ENCODE peak calls at places on chromosomes 4 and X, in four cellular contexts. R is epithelial cell of esophagus, U is neural crest cell, Y is testis. W is an unnamed sample.

GRCh38 chr4:110510955-110511544 is 35.1 kb downstream of the ENPEP start:
- DNase-seq in R (peak; percentile 72), U (no peak), Y (no peak), W (peak; percentile 45)

GRCh38 chrX:103404225-103405008 is 28.1 kb downstream of the BEX3 start:
- DNase-seq in R (peak; percentile 54), U (peak; percentile 50), Y (peak; percentile 89), W (peak; percentile 53)

GRCh38 chrX:154441984-154442707 is 1.8 kb upstream of the FAM50A start:
- DNase-seq in R (peak; percentile 80), U (no peak), Y (no peak), W (no peak)

GRCh38 chr4:150867148-150867547 is 147.9 kb downstream of the LRBA start:
- DNase-seq in R (peak; percentile 86), U (peak; percentile 30), Y (peak; percentile 43), W (peak; percentile 71)

GRCh38 chr4:1569461-1570151 is 114.5 kb downstream of the FAM53A start:
- DNase-seq in R (no peak), U (no peak), Y (no peak), W (no peak)

GRCh38 chr4:151227731-151228130 is 49.2 kb upstream of the PRSS48 start:
- DNase-seq in R (peak; percentile 94), U (no peak), Y (peak; percentile 61), W (peak; percentile 81)

GRCh38 chrX:135410861-135411627 is 10.7 kb upstream of the SMIM10L2A start:
- DNase-seq in R (no peak), U (no peak), Y (no peak), W (no peak)

GRCh38 chrX:80216086-80216485 is 201.5 kb downstream of the TBX22 start:
- DNase-seq in R (peak; percentile 73), U (no peak), Y (no peak), W (peak; percentile 46)

GRCh38 chr4:54659213-54660144 is 1.7 kb downstream of the KIT start:
- DNase-seq in R (peak; percentile 19), U (no peak), Y (peak; percentile 23), W (peak; percentile 16)

GRCh38 chr4:14169460-14169859 is 541.9 kb upstream of the BOD1L1 start:
- DNase-seq in R (peak; percentile 39), U (no peak), Y (no peak), W (no peak)

GRCh38 chr4:26267087-26267486 is 53.7 kb upstream of the RBPJ start:
- DNase-seq in R (no peak), U (no peak), Y (peak; percentile 78), W (no peak)

GRCh38 chr4:176800891-176801534 is 8.3 kb upstream of the VEGFC start:
- DNase-seq in R (no peak), U (no peak), Y (no peak), W (no peak)

GRCh38 chr4:28092610-28093009 is 1232.0 kb downstream of the STIM2 start:
- DNase-seq in R (peak; percentile 44), U (no peak), Y (no peak), W (peak; percentile 18)

GRCh38 chr4:6282247-6282646 is 12.6 kb downstream of the WFS1 start:
- DNase-seq in R (no peak), U (no peak), Y (no peak), W (no peak)

GRCh38 chrX:32788936-32789335 is 422.4 kb downstream of the DMD start:
- DNase-seq in R (no peak), U (no peak), Y (no peak), W (no peak)

GRCh38 chr4:75289843-75290616 is 224.2 kb downstream of the RCHY1 start:
- DNase-seq in R (peak; percentile 89), U (peak; percentile 2), Y (peak; percentile 19), W (peak; percentile 75)

GRCh38 chrX:34909151-34909550 is 33.4 kb upstream of the FAM47B start:
- DNase-seq in R (no peak), U (no peak), Y (no peak), W (no peak)

GRCh38 chr4:51842167-51842553 is 793 bp upstream of the DCUN1D4 start:
- DNase-seq in R (no peak), U (no peak), Y (peak; percentile 46), W (no peak)

GRCh38 chr4:84855774-84856173 is 110.7 kb downstream of the WDFY3 start:
- DNase-seq in R (no peak), U (no peak), Y (peak; percentile 30), W (no peak)

GRCh38 chrX:108359811-108360602 is 78.2 kb downstream of the COL4A6 start:
- DNase-seq in R (peak; percentile 5), U (no peak), Y (no peak), W (no peak)

GRCh38 chr4:185396724-185397402 is at the start of gene ANKRD37:
- DNase-seq in R (peak; percentile 65), U (peak; percentile 27), Y (no peak), W (no peak)

GRCh38 chrX:39757971-39758370 is 339.8 kb downstream of the BCOR start:
- DNase-seq in R (peak; percentile 35), U (no peak), Y (no peak), W (no peak)

GRCh38 chr4:67700119-67700873 is 659 bp downstream of the UBA6 start:
- DNase-seq in R (peak; percentile 64), U (no peak), Y (no peak), W (no peak)

GRCh38 chr4:148749403-148749802 is 307.2 kb upstream of the NR3C2 start:
- DNase-seq in R (peak; percentile 90), U (no peak), Y (no peak), W (peak; percentile 3)

GRCh38 chr4:42568610-42569207 is 88.2 kb downstream of the ATP8A1 start:
- DNase-seq in R (peak; percentile 75), U (peak; percentile 62), Y (peak; percentile 84), W (peak; percentile 3)

GRCh38 chr4:88583643-88584470 is 8.4 kb upstream of the HERC3 start:
- DNase-seq in R (no peak), U (no peak), Y (no peak), W (no peak)

GRCh38 chr4:37822220-37822619 is 4.3 kb upstream of the PGM2 start:
- DNase-seq in R (no peak), U (no peak), Y (no peak), W (no peak)

GRCh38 chrX:24426340-24426913 is 38.7 kb upstream of the PDK3 start:
- DNase-seq in R (peak; percentile 92), U (no peak), Y (no peak), W (peak; percentile 80)

GRCh38 chrX:22666441-22666840 is 333.3 kb upstream of the DDX53 start:
- DNase-seq in R (peak; percentile 27), U (no peak), Y (peak; percentile 30), W (no peak)
- TF ChIP-seq CTCF in R (peak; percentile 24), U (peak; percentile 45), Y (no peak), W (peak; percentile 33)

GRCh38 chr4:154622598-154622997 is 10.1 kb upstream of the FGG start:
- DNase-seq in R (peak; percentile 71), U (no peak), Y (no peak), W (peak; percentile 49)
- TF ChIP-seq CTCF in R (peak; percentile 74), U (peak; percentile 74), Y (peak; percentile 21), W (peak; percentile 72)

DNA sequence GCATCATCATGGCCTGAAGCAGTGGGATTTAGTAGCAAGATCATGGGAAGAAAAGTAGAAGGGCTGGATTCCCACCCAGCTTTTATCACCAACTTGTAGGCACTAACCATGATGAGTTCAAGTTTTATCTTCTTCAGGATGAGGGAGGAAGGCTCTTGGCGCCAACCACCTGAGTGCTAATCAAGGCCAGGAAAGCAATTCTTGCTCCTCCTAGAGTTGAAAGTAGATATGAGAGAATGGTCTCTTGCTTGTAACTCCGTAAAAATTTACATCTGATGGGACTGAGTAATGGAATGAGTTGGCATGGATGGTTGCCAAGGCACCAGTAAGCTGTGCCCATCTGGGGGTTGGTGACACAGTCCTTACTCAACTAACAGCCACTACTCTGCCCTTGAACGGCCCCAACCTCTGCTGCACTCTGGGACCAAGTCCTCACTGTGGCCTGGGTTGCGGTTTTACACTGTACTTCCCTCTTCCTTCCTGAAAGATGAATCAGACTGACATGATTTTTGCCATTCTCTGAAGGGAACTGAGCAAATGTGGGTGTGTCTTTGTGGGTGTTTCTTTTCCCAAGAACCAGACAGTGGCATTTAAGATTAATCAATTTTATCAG is 39.4 kb upstream of the NDP start:
- DNase-seq in R (peak; percentile 91), U (no peak), Y (peak; percentile 16), W (peak; percentile 91)
- TF ChIP-seq CTCF in R (peak; percentile 11), U (no peak), Y (no peak), W (peak; percentile 58)

GRCh38 chr4:77047037-77047436 is 28.8 kb downstream of the CCNI start:
- DNase-seq in R (peak; percentile 26), U (no peak), Y (no peak), W (no peak)

GRCh38 chr4:77043507-77044131 is 32.2 kb downstream of the CCNI start:
- DNase-seq in R (no peak), U (no peak), Y (no peak), W (no peak)

GRCh38 chr4:77040856-77041576 is 34.8 kb downstream of the CCNI start:
- DNase-seq in R (peak; percentile 49), U (no peak), Y (no peak), W (no peak)

GRCh38 chr4:77044458-77045124 is 31.2 kb downstream of the CCNI start:
- DNase-seq in R (peak; percentile 38), U (no peak), Y (no peak), W (no peak)

DNA sequence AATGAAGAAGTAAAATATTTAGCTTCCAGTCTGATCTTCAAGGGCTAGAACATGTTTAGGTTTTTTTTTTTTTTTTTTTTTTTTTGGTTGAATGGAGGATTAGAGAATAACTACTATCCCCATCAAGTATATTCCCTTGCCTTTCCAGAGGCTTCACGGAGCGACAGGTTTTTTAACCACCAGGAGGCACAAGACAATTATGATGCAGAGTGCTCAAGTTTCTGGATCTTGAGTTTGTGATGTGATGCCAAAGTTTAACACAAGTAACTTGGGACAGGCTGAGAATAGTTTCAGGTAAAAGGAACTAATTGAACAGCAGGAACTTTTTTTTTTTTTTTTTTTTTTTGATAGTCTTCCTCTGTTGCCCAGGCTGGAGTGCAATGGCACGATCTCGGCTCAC is 30.3 kb downstream of the CCNI start:
- DNase-seq in R (peak; percentile 21), U (no peak), Y (no peak), W (no peak)
- TF ChIP-seq CTCF in R (peak; percentile 40), U (peak; percentile 56), Y (peak; percentile 24), W (peak; percentile 37)

GRCh38 chr4:81215936-81216335 is 914 bp upstream of the PRKG2 start:
- DNase-seq in R (no peak), U (no peak), Y (no peak), W (no peak)
- TF ChIP-seq CTCF in R (no peak), U (no peak), Y (no peak), W (no peak)

GRCh38 chrX:16469870-16470269 is 180.1 kb upstream of the S100G start:
- DNase-seq in R (no peak), U (no peak), Y (no peak), W (no peak)
- TF ChIP-seq CTCF in R (no peak), U (no peak), Y (no peak), W (peak; percentile 19)

W was measured in foreskin keratinocyte.